ENCODE peak calls at places on chromosome 1, in seven cellular contexts. Q is kidney, L is spleen, S is upper lobe of right lung, M is colonic mucosa, D is lower leg skin, G is OCI-LY7. O is an unnamed sample.

GRCh38 chr1:167856711-167857418 is 57.1 kb downstream of the ADCY10 start:
- DNase-seq in Q (no peak), L (no peak), S (no peak), M (no peak), D (no peak), G (no peak), O (no peak)

GRCh38 chr1:237255071-237255470 is 213.1 kb downstream of the RYR2 start:
- DNase-seq in Q (no peak), L (no peak), S (no peak), M (no peak), D (no peak), G (no peak), O (no peak)

GRCh38 chr1:174990382-174990999 is 9.3 kb upstream of the CACYBP start:
- DNase-seq in Q (no peak), L (no peak), S (no peak), M (peak), D (no peak), G (peak), O (no peak)

GRCh38 chr1:212205843-212206242 is 79.4 kb upstream of the PPP2R5A start:
- DNase-seq in Q (no peak), L (no peak), S (no peak), M (no peak), D (no peak), G (no peak), O (no peak)

GRCh38 chr1:14894811-14895524 is 258.6 kb upstream of the TMEM51 start:
- DNase-seq in Q (no peak), L (no peak), S (no peak), M (peak), D (no peak), G (no peak), O (no peak)

GRCh38 chr1:37189111-37189510 is 154.8 kb upstream of the GRIK3 start:
- DNase-seq in Q (no peak), L (no peak), S (no peak), M (no peak), D (no peak), G (peak), O (no peak)

GRCh38 chr1:106921186-106921585 is 135.3 kb upstream of the PRMT6 start:
- DNase-seq in Q (no peak), L (no peak), S (no peak), M (no peak), D (no peak), G (no peak), O (no peak)

GRCh38 chr1:6873298-6874015 is 88.2 kb downstream of the CAMTA1 start:
- DNase-seq in Q (no peak), L (no peak), S (no peak), M (no peak), D (no peak), G (no peak), O (no peak)

GRCh38 chr1:36589006-36589405 is 106.3 kb upstream of the CSF3R start:
- DNase-seq in Q (no peak), L (no peak), S (no peak), M (no peak), D (no peak), G (no peak), O (no peak)

GRCh38 chr1:36176151-36176949 is 20.4 kb downstream of the MAP7D1 start:
- DNase-seq in Q (no peak), L (no peak), S (no peak), M (no peak), D (no peak), G (no peak), O (peak)

GRCh38 chr1:156905176-156905575 is 11.7 kb downstream of the PEAR1 start:
- DNase-seq in Q (peak), L (no peak), S (no peak), M (no peak), D (no peak), G (no peak), O (no peak)

GRCh38 chr1:157551694-157552693 is at the start of gene FCRL5:
- DNase-seq in Q (no peak), L (no peak), S (no peak), M (no peak), D (no peak), G (peak), O (no peak)

GRCh38 chr1:113784104-113784779 is 25.0 kb upstream of the PHTF1 start:
- DNase-seq in Q (no peak), L (no peak), S (no peak), M (no peak), D (no peak), G (no peak), O (no peak)
- H3K4me3 ChIP-seq in Q (no peak), L (no peak), S (no peak), M (no peak), D (no peak), G (no peak), O (no peak)

DNA sequence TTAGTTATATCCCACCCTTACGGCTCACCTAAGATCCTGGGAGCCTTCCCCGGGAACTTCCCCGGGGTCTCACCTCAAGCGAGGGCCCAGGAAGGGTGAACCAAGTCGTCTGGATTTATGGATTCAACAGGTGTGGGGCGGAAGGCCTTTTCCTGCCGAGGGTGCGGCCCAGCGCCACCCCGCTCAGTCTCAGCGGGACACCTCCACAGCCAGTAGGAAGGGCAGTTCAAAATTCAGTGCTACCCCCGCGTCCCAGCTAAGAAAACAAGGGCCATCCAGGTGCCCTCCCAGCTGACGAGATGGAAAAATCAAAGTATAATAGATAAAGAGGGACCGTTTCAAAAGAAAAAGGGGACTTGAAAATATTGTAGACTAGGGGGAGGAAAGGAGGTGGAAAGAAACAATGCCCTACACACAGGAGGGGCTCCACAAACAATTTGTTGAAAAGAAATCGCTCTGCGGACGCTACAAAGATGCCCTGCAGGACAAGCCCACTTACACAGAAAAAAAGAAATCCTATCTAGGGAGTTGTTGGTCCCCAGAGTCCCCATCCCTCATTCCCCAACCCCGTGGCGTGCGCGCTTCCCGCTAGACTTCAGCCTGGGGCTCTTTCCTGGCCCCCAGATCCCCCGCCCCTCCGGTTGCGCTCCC is 1.3 kb downstream of the SLC2A1 start:
- DNase-seq in Q (no peak), L (peak), S (no peak), M (peak), D (no peak), G (peak), O (no peak)
- H3K4me3 ChIP-seq in Q (peak), L (peak), S (peak), M (peak), D (peak), G (peak), O (peak)

DNA sequence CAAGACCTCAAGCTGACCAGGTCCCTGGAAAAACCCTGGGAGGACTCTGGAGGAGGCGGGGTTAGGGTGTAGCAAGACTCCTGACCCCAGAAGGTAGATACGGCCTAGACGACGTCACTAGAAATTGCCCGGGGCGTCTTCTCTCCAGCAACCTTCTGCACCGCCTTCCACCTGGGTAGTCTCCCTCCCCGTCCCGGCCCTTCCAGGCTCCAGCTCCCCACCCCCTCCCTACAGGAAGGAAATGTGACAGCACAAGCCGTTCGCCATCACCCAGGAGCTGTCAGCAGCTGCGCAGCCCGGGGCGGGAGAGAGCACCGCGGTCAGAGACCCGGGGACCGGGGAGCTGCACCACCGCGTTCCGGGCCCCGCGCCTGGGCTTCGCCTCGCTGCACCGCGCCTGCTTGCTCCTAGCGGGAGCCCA is 20.0 kb downstream of the SERTAD4 start:
- DNase-seq in Q (peak), L (no peak), S (peak), M (peak), D (no peak), G (no peak), O (peak)
- H3K4me3 ChIP-seq in Q (no peak), L (no peak), S (peak), M (peak), D (no peak), G (no peak), O (peak)

GRCh38 chr1:153261793-153262371 is 2.4 kb downstream of the LORICRIN start:
- DNase-seq in Q (no peak), L (no peak), S (no peak), M (no peak), D (no peak), G (no peak), O (no peak)
- H3K4me3 ChIP-seq in Q (no peak), L (peak), S (peak), M (peak), D (peak), G (no peak), O (peak)

GRCh38 chr1:32743380-32744062 is 41.0 kb upstream of the SYNC start:
- DNase-seq in Q (peak), L (no peak), S (no peak), M (no peak), D (no peak), G (no peak), O (no peak)
- H3K4me3 ChIP-seq in Q (peak), L (no peak), S (peak), M (peak), D (no peak), G (no peak), O (peak)

GRCh38 chr1:115717541-115717940 is 51.0 kb downstream of the CASQ2 start:
- DNase-seq in Q (no peak), L (no peak), S (no peak), M (peak), D (no peak), G (peak), O (no peak)
- H3K4me3 ChIP-seq in Q (no peak), L (no peak), S (no peak), M (no peak), D (no peak), G (no peak), O (no peak)

GRCh38 chr1:87131809-87132663 is 196.6 kb upstream of the LMO4 start:
- DNase-seq in Q (peak), L (peak), S (peak), M (peak), D (peak), G (peak), O (peak)
- H3K4me3 ChIP-seq in Q (peak), L (peak), S (peak), M (peak), D (peak), G (peak), O (peak)

GRCh38 chr1:59897165-59897564 is 29.4 kb downstream of the CYP2J2 start:
- DNase-seq in Q (no peak), L (no peak), S (no peak), M (no peak), D (no peak), G (no peak), O (no peak)

GRCh38 chr1:59903136-59903754 is 23.3 kb downstream of the CYP2J2 start:
- DNase-seq in Q (no peak), L (no peak), S (no peak), M (peak), D (no peak), G (no peak), O (no peak)

GRCh38 chr1:59898927-59899326 is 27.6 kb downstream of the CYP2J2 start:
- DNase-seq in Q (no peak), L (no peak), S (no peak), M (no peak), D (no peak), G (no peak), O (no peak)

GRCh38 chr1:59900640-59901039 is 25.9 kb downstream of the CYP2J2 start:
- DNase-seq in Q (no peak), L (no peak), S (no peak), M (no peak), D (no peak), G (no peak), O (no peak)

GRCh38 chr1:59901770-59902388 is 24.7 kb downstream of the CYP2J2 start:
- DNase-seq in Q (no peak), L (no peak), S (no peak), M (no peak), D (no peak), G (no peak), O (no peak)
- H3K4me3 ChIP-seq in Q (no peak), L (no peak), S (no peak), M (no peak), D (no peak), G (no peak), O (no peak)

DNA sequence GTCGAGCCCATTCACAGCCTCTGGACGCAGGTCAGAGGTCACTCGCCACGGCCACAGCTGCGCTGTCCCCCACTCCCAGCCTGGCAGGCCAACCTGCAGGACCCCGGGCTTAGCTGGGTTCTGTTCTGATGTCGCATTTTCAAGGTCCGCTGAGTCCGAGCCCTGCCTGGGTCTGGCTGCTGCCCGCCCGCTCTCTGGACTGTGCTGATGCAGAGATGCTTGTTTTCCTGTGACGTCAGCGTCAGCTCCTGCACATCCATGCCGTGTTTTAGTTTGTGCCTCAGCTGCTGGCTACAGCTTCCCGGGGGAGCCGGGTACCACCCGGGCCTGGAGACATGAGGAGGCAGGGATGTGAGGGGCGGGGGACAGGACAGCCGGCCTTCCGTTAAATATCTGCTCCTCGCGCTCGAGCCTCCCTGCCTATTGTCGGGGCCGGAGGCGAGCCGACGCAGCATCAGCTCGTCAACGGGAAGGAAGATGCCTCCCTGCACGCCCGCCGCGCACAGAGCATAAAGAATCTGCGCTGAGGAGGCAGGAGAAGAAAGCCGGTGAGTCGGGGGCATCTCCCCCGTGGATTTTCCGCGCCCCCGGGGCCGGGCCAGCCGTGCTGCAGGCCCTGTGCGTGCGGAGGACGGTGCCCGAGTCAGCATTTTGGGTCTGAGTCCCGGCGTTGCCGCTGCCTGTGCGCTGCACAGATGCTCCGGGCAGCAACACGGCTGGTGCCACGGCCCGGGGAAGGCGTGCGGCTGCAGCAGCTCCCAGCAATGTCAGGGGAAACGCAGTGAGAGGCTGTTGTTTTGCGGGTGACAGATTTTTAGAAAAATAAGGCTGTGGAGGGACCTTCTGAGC is 23.4 kb downstream of the PRKCZ start:
- DNase-seq in Q (peak), L (no peak), S (no peak), M (no peak), D (no peak), G (no peak), O (no peak)
- H3K4me3 ChIP-seq in Q (no peak), L (no peak), S (no peak), M (no peak), D (no peak), G (no peak), O (peak)

DNA sequence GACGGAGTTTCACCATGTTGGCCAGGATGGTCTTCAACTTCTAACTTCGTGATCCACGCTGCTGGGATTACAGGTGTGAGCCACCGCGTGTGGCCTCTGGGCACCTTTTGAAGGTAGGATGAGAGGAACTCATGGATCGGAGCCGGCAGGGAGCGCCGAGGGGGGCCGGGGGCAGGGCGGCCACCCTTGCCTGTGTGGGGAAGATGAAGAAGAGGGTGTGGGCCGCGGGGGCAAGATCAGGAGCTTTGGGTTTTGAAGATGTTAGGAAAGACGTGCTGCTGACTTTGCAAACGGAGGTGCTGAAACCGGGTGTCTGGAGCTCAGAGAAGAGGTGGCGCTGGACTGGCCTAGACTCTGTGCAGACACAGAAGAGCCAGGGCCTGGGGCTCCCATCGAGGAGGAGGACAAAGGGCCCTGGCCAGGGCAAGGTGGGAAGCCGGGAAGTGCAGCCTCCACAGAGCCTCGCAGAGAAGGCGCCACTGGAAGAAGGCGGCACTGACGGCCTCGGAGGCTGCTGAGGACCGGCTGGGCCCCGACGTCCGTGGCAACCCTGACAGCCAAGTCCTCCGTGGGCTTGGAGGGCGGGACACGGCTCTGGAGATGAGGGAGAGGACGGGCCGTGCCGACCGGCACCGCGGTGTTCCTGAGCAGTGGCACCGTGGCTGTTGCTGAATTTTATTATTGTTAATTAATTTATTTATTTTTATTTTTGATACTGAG is 13.7 kb downstream of the RNF223 start:
- DNase-seq in Q (no peak), L (no peak), S (no peak), M (no peak), D (no peak), G (no peak), O (no peak)
- H3K4me3 ChIP-seq in Q (no peak), L (peak), S (no peak), M (no peak), D (no peak), G (no peak), O (no peak)